ENCODE peak calls at places on chromosome 14, in ten cellular contexts. Q is caudate nucleus, G is fibroblast of pulmonary artery, J is iPS-NIHi11, O is HTR-8/SVneo, P is A549, Z is adrenal gland, D is C1 segment of cervical spinal cord, B is NCI-H510A treated with DMSO at 0.1 percent for 48 hours, R is prostate gland. U is an unnamed sample.

GRCh38 chr14:32934891-32935633 is 3.6 kb upstream of the NPAS3 start:
- DNase-seq in G (no peak), P (no peak), B (peak), Z (peak), O (no peak), J (no peak), Q (no peak), D (no peak), R (no peak), U (no peak)

GRCh38 chr14:75333523-75334190 is 55.0 kb downstream of the FOS start:
- DNase-seq in D (no peak), R (no peak), Z (no peak), B (no peak), Q (no peak), O (no peak), J (no peak), P (no peak), G (no peak), U (no peak)

GRCh38 chr14:61140271-61140670 is 140.9 kb downstream of the TMEM30B start:
- DNase-seq in D (no peak), Q (no peak), B (no peak), O (no peak), P (no peak), Z (no peak), G (no peak), R (no peak), J (no peak), U (no peak)

GRCh38 chr14:50351016-50351415 is 38.9 kb downstream of the DMAC2L start:
- DNase-seq in Q (no peak), G (no peak), Z (no peak), R (no peak), B (no peak), P (no peak), D (no peak), J (no peak), O (no peak), U (no peak)

GRCh38 chr14:105502446-105503295 is 11.6 kb downstream of the TEDC1 start:
- DNase-seq in R (no peak), G (no peak), Q (no peak), J (no peak), Z (no peak), O (no peak), D (no peak), B (no peak), P (no peak), U (no peak)

GRCh38 chr14:52266179-52266578 is 1.3 kb upstream of the PTGDR start:
- DNase-seq in D (no peak), G (peak), P (no peak), J (no peak), B (no peak), O (no peak), Q (no peak), R (no peak), Z (peak), U (no peak)

GRCh38 chr14:30223966-30224365 is 296.3 kb upstream of the PRKD1 start:
- DNase-seq in G (peak), Q (no peak), O (no peak), J (no peak), P (no peak), D (no peak), R (peak), Z (peak), B (no peak), U (no peak)

GRCh38 chr14:22003471-22003870 is 329.9 kb upstream of the OR4E1 start:
- DNase-seq in D (no peak), J (no peak), R (no peak), P (no peak), Q (no peak), B (no peak), G (no peak), Z (no peak), O (no peak), U (no peak)

GRCh38 chr14:23300687-23301223 is 1.9 kb downstream of the PPP1R3E start:
- DNase-seq in Z (peak), D (peak), G (peak), O (peak), P (no peak), J (no peak), Q (peak), R (peak), B (no peak), U (peak)

GRCh38 chr14:23372509-23372908 is at the start of gene IL25:
- DNase-seq in P (no peak), R (no peak), G (no peak), Q (no peak), B (no peak), O (no peak), J (no peak), D (no peak), Z (no peak), U (no peak)